ENCODE peak calls at places on chromosomes 2 and 18, in seven cellular contexts. R is epithelial cell of proximal tubule; A is adrenal gland; D is HFFc6; Z is MV-4-11; U is stimulated activated CD4-positive, alpha-beta T cell treated with anti-CD3 and anti-CD28 coated beads, Interleukin-12 subunit alpha, Interleukin-12 subunit beta, amount 100 ng/mL, for 48 hours; C is NCI-H1694 treated with DMSO at 0.1 percent for 48 hours. Q is an unnamed sample.

GRCh38 chr2:10036095-10036879 is 7.1 kb upstream of the KLF11 start:
- DNase-seq in U (no peak), D (peak), Z (no peak), A (peak), C (peak), R (peak), Q (peak)

GRCh38 chr18:40041951-40042350 is 1913.1 kb upstream of the PIK3C3 start:
- DNase-seq in D (no peak), U (no peak), R (no peak), C (no peak), Z (no peak), A (no peak), Q (no peak)

GRCh38 chr2:33620-34019 is 12.7 kb downstream of the FAM110C start:
- DNase-seq in D (no peak), U (peak), R (no peak), Z (no peak), A (no peak), C (no peak), Q (peak)

GRCh38 chr2:113228991-113229716 is 49.6 kb downstream of the PAX8 start:
- DNase-seq in C (no peak), D (no peak), U (no peak), Z (no peak), R (no peak), A (no peak), Q (no peak)

GRCh38 chr2:219965287-219965870 is 337.9 kb downstream of the SLC4A3 start:
- DNase-seq in U (no peak), R (no peak), A (no peak), D (no peak), C (no peak), Z (peak), Q (no peak)

GRCh38 chr2:128016620-128017019 is 11.2 kb downstream of the SAP130 start:
- DNase-seq in Z (no peak), C (no peak), R (no peak), A (no peak), D (no peak), U (no peak), Q (no peak)

GRCh38 chr2:240919786-240920782 is 13.9 kb downstream of the CROCC2 start:
- DNase-seq in C (no peak), A (no peak), U (no peak), R (no peak), D (no peak), Z (no peak), Q (peak)

GRCh38 chr2:37201766-37202165 is 5.5 kb downstream of the CEBPZOS start:
- DNase-seq in A (no peak), C (no peak), D (no peak), Z (peak), U (no peak), R (no peak), Q (no peak)

GRCh38 chr2:181380581-181380980 is 76.6 kb upstream of the ITGA4 start:
- DNase-seq in R (no peak), U (no peak), Z (peak), A (no peak), D (no peak), C (no peak), Q (no peak)

GRCh38 chr2:128603411-128603924 is 284.8 kb upstream of the HS6ST1 start:
- DNase-seq in R (no peak), A (no peak), Z (peak), C (no peak), D (no peak), U (no peak), Q (no peak)

GRCh38 chr18:4004176-4004829 is 450.8 kb downstream of the DLGAP1 start:
- DNase-seq in Z (no peak), C (no peak), A (no peak), D (peak), R (no peak), U (no peak), Q (no peak)

GRCh38 chr2:72579595-72580180 is 246.1 kb downstream of the EXOC6B start:
- DNase-seq in U (no peak), D (peak), R (peak), Z (peak), C (peak), A (no peak), Q (no peak)

GRCh38 chr18:67072789-67073188 is 443.7 kb downstream of the DSEL start:
- DNase-seq in R (no peak), Z (no peak), C (no peak), A (peak), U (no peak), D (no peak), Q (no peak)

GRCh38 chr2:181742908-181743722 is 62.8 kb upstream of the NEUROD1 start:
- DNase-seq in D (peak), U (peak), C (peak), R (peak), A (peak), Z (peak), Q (no peak)